ENCODE peak calls at places on chromosomes 5 and 9, in five cellular contexts. C is GM06990, H is tibial artery, N is pulmonary artery endothelial cell, T is AML-193. E is an unnamed sample.

GRCh38 chr9:12718482-12719026 is 25.4 kb downstream of the TYRP1 start:
- DNase-seq in C (no peak), H (no peak), N (no peak), T (no peak), E (no peak)

GRCh38 chr5:146662229-146662628 is 146.2 kb upstream of the GPR151 start:
- DNase-seq in C (no peak), H (no peak), N (no peak), T (peak), E (no peak)

GRCh38 chr9:114472765-114473446 is 32.4 kb downstream of the WHRN start:
- DNase-seq in C (no peak), H (no peak), N (no peak), T (no peak), E (no peak)

GRCh38 chr5:33530183-33530962 is 89.6 kb downstream of the TARS1 start:
- DNase-seq in C (peak), H (no peak), N (no peak), T (no peak), E (no peak)

GRCh38 chr9:81410201-81410600 is 279.1 kb downstream of the TLE1 start:
- DNase-seq in C (no peak), H (no peak), N (no peak), T (no peak), E (no peak)

GRCh38 chr5:121741156-121741555 is 110.5 kb upstream of the FTMT start:
- DNase-seq in C (no peak), H (no peak), N (no peak), T (no peak), E (no peak)

GRCh38 chr5:5363045-5363444 is 59.4 kb upstream of the ICE1 start:
- DNase-seq in C (no peak), H (no peak), N (no peak), T (no peak), E (no peak)

GRCh38 chr9:137564134-137564533 is 12.5 kb downstream of the MRPL41 start:
- DNase-seq in C (no peak), H (no peak), N (no peak), T (no peak), E (no peak)

GRCh38 chr9:132670816-132671371 is 630 bp downstream of the GTF3C4 start:
- DNase-seq in C (peak), H (peak), N (no peak), T (no peak), E (no peak)

GRCh38 chr9:124290743-124291554 is 33.2 kb downstream of the NEK6 start:
- DNase-seq in C (peak), H (no peak), N (no peak), T (no peak), E (no peak)

GRCh38 chr9:123685489-123686083 is 244.3 kb downstream of the DENND1A start:
- DNase-seq in C (no peak), H (no peak), N (no peak), T (no peak), E (no peak)

GRCh38 chr5:130529111-130529510 is 624.8 kb downstream of the CHSY3 start:
- DNase-seq in C (no peak), H (no peak), N (no peak), T (no peak), E (no peak)

GRCh38 chr5:34411470-34412346 is 244.4 kb upstream of the RAI14 start:
- DNase-seq in C (no peak), H (no peak), N (no peak), T (no peak), E (no peak)

GRCh38 chr9:108093773-108094675 is 604.5 kb upstream of the KLF4 start:
- DNase-seq in C (no peak), H (no peak), N (no peak), T (no peak), E (no peak)

GRCh38 chr5:179834120-179834519 is 13.4 kb downstream of the SQSTM1 start:
- DNase-seq in C (no peak), H (no peak), N (no peak), T (no peak), E (no peak)

GRCh38 chr5:136511046-136511445 is 145.7 kb upstream of the TRPC7 start:
- DNase-seq in C (no peak), H (no peak), N (no peak), T (no peak), E (no peak)

GRCh38 chr9:32161720-32162119 is 222.7 kb upstream of the ACO1 start:
- DNase-seq in C (peak), H (no peak), N (no peak), T (no peak), E (no peak)

GRCh38 chr5:53479656-53480473 is 564 bp upstream of the FST start:
- DNase-seq in C (peak), H (peak), N (no peak), T (no peak), E (no peak)

GRCh38 chr9:119268985-119269384 is 100.2 kb downstream of the BRINP1 start:
- DNase-seq in C (no peak), H (no peak), N (no peak), T (no peak), E (no peak)

GRCh38 chr9:19976226-19976625 is 187.4 kb upstream of the SLC24A2 start:
- DNase-seq in C (no peak), H (no peak), N (peak), T (peak), E (no peak)

GRCh38 chr5:110440058-110440457 is 286.4 kb downstream of the TMEM232 start:
- DNase-seq in C (no peak), H (no peak), N (no peak), T (no peak), E (no peak)

GRCh38 chr9:77435272-77435671 is 212.8 kb downstream of the GNA14 start:
- DNase-seq in C (no peak), H (no peak), N (no peak), T (no peak), E (no peak)

GRCh38 chr9:93686127-93686879 is 109.9 kb downstream of the PHF2 start:
- DNase-seq in C (no peak), H (no peak), N (no peak), T (no peak), E (no peak)

GRCh38 chr9:128045876-128046275 is 21.2 kb downstream of the NAIF1 start:
- DNase-seq in C (no peak), H (no peak), N (no peak), T (no peak), E (no peak)

GRCh38 chr5:38478166-38478565 is 78.3 kb downstream of the LIFR start:
- DNase-seq in C (no peak), H (no peak), N (no peak), T (no peak), E (no peak)

GRCh38 chr5:11675198-11675597 is 229.0 kb downstream of the CTNND2 start:
- DNase-seq in C (no peak), H (no peak), N (no peak), T (no peak), E (no peak)

GRCh38 chr5:56838409-56839039 is 23.2 kb downstream of the MAP3K1 start:
- DNase-seq in C (peak), H (no peak), N (no peak), T (peak), E (no peak)

GRCh38 chr5:72558383-72558782 is 51.2 kb upstream of the ZNF366 start:
- DNase-seq in C (no peak), H (no peak), N (no peak), T (no peak), E (no peak)

GRCh38 chr5:118796081-118796480 is 192.3 kb downstream of the DTWD2 start:
- DNase-seq in C (no peak), H (no peak), N (no peak), T (no peak), E (no peak)

GRCh38 chr9:122334916-122335315 is 35.9 kb upstream of the PTGS1 start:
- DNase-seq in C (no peak), H (no peak), N (no peak), T (no peak), E (no peak)

GRCh38 chr9:129932303-129933151 is 97.3 kb downstream of the USP20 start:
- DNase-seq in C (peak), H (no peak), N (no peak), T (peak), E (no peak)

GRCh38 chr5:126961702-126962101 is 68.7 kb downstream of the MARCHF3 start:
- DNase-seq in C (peak), H (no peak), N (no peak), T (no peak), E (no peak)

GRCh38 chr5:19920761-19921160 is 67.2 kb downstream of the CDH18 start:
- DNase-seq in C (no peak), H (no peak), N (no peak), T (no peak), E (no peak)